ENCODE peak calls at places on chromosomes 13 and 19, in four cellular contexts. I is BE2C, N is colonic mucosa, T is heart left ventricle. Q is an unnamed sample.

GRCh38 chr13:44425041-44425814 is 51.6 kb downstream of the SERP2 start:
- DNase-seq in I (no peak), N (no peak), T (no peak), Q (no peak)

GRCh38 chr13:110714798-110715394 is 1.4 kb downstream of the ING1 start:
- DNase-seq in I (peak; percentile 58), N (peak; percentile 69), T (peak; percentile 73), Q (peak; percentile 57)

GRCh38 chr19:35110974-35111373 is 4.6 kb upstream of the FXYD3 start:
- DNase-seq in I (no peak), N (no peak), T (no peak), Q (no peak)

GRCh38 chr19:11125994-11126685 is 29.4 kb downstream of the SPC24 start:
- DNase-seq in I (peak; percentile 82), N (peak; percentile 79), T (peak; percentile 87), Q (peak; percentile 92)

GRCh38 chr13:93193682-93194081 is 32.9 kb upstream of the GPC6 start:
- DNase-seq in I (no peak), N (no peak), T (no peak), Q (no peak)

GRCh38 chr19:45767410-45767880 is 1.6 kb downstream of the SIX5 start:
- DNase-seq in I (no peak), N (peak; percentile 75), T (peak; percentile 87), Q (peak; percentile 77)

GRCh38 chr13:101945435-101945834 is 456.4 kb downstream of the FGF14 start:
- DNase-seq in I (no peak), N (no peak), T (no peak), Q (no peak)

GRCh38 chr13:107205318-107206112 is 637.6 kb upstream of the ARGLU1 start:
- DNase-seq in I (peak; percentile 79), N (peak; percentile 56), T (peak; percentile 48), Q (peak; percentile 86)

GRCh38 chr19:45066921-45067661 is 9.2 kb downstream of the ZNF296 start:
- DNase-seq in I (no peak), N (no peak), T (no peak), Q (no peak)

GRCh38 chr19:30634431-30634830 is 262.2 kb downstream of the ZNF536 start:
- DNase-seq in I (no peak), N (no peak), T (no peak), Q (no peak)

GRCh38 chr19:38663957-38664502 is 16.6 kb downstream of the ACTN4 start:
- DNase-seq in I (no peak), N (no peak), T (peak; percentile 81), Q (peak; percentile 50)

GRCh38 chr19:18122424-18122823 is 24.8 kb downstream of the MAST3 start:
- DNase-seq in I (no peak), N (no peak), T (no peak), Q (no peak)

GRCh38 chr13:86562876-86563275 is 763.7 kb upstream of the SLITRK6 start:
- DNase-seq in I (no peak), N (no peak), T (no peak), Q (no peak)

GRCh38 chr13:114065141-114065925 is 67.1 kb downstream of the RASA3 start:
- DNase-seq in I (peak; percentile 92), N (peak; percentile 68), T (peak; percentile 87), Q (peak; percentile 83)

GRCh38 chr19:16677060-16677459 is 16.1 kb downstream of the TMEM38A start:
- DNase-seq in I (no peak), N (no peak), T (no peak), Q (no peak)
- TF ChIP-seq CTCF in I (no peak), N (no peak), T (no peak), Q (no peak)

GRCh38 chr19:40756502-40757110 is 5.6 kb downstream of the SNRPA start:
- DNase-seq in I (no peak), N (no peak), T (no peak), Q (no peak)
- H3K4me1 ChIP-seq in I (no peaks in the 10 kb centered on the region), N (peaks cover 10% of the 10 kb centered on the region), T (peaks cover 5% of the 10 kb centered on the region), Q (peaks cover 10% of the 10 kb centered on the region)

GRCh38 chr13:97281028-97281427 is 58.9 kb downstream of the MBNL2 start:
- DNase-seq in I (no peak), N (no peak), T (no peak), Q (no peak)
- TF ChIP-seq CTCF in I (no peak), N (no peak), T (no peak), Q (no peak)

GRCh38 chr13:40588101-40588500 is 78.3 kb downstream of the FOXO1 start:
- DNase-seq in I (no peak), N (no peak), T (no peak), Q (no peak)
- H3K4me1 ChIP-seq in I (peaks cover 11% of the 10 kb centered on the region), N (peaks cover 4% of the 10 kb centered on the region), T (peaks cover 51% of the 10 kb centered on the region), Q (peaks cover 16% of the 10 kb centered on the region)

GRCh38 chr19:48806518-48806817 is 4.4 kb downstream of the BCAT2 start:
- DNase-seq in I (no peak), N (peak; percentile 70), T (peak; percentile 48), Q (no peak)

GRCh38 chr19:48810151-48810550 is 678 bp downstream of the BCAT2 start:
- DNase-seq in I (no peak), N (no peak), T (no peak), Q (no peak)

GRCh38 chr19:48806818-48807589 is 3.8 kb downstream of the BCAT2 start:
- DNase-seq in I (peak; percentile 66), N (peak; percentile 76), T (no peak), Q (peak; percentile 75)

GRCh38 chr19:48805452-48805851 is 5.4 kb downstream of the BCAT2 start:
- DNase-seq in I (no peak), N (no peak), T (no peak), Q (no peak)

GRCh38 chr19:48807590-48808308 is 3.1 kb downstream of the BCAT2 start:
- DNase-seq in I (no peak), N (peak; percentile 72), T (no peak), Q (no peak)
- TF ChIP-seq CTCF in I (no peak), N (no peak), T (no peak), Q (no peak)

GRCh38 chr19:953501-954271 is 27.9 kb downstream of the ARID3A start:
- DNase-seq in I (peak; percentile 8), N (no peak), T (no peak), Q (no peak)
- H3K4me1 ChIP-seq in I (peaks cover 7% of the 10 kb centered on the region), N (peaks cover 19% of the 10 kb centered on the region), T (no peaks in the 10 kb centered on the region), Q (no peaks in the 10 kb centered on the region)

DNA sequence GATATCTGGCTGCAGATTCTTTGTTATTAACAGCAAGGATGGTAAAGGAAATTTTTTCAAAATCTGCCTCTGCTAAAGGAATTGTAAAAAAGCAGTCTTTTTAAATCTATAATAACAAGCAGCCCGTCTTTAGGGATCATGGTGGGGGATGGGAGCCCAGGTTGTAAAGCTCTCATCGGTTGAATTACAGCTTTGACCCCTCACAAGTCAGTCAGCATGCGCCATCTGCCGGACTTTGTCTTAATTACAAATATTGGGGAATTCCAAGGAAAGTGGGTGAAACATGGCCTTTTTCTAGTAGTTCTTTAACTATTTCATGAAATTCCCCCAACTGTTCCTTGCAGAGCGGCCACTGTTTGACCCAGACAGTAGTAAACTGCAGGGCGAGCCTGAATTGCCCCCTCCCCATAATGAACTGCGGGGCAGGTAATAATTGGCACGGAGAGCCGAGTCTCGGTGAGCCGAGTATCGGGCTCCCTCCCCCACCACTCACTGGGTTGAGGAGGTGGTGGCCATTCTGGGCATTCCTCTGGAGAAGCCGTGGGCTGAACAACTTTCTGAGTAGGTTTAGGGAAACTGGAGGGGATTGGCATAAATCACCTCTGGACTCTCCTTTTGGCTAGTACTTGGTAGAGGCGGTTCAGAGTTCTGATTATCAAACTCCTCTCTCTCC is 11.6 kb downstream of the ZNF578 start:
- DNase-seq in I (no peak), N (no peak), T (no peak), Q (peak; percentile 34)
- TF ChIP-seq CTCF in I (no peak), N (no peak), T (no peak), Q (no peak)

DNA sequence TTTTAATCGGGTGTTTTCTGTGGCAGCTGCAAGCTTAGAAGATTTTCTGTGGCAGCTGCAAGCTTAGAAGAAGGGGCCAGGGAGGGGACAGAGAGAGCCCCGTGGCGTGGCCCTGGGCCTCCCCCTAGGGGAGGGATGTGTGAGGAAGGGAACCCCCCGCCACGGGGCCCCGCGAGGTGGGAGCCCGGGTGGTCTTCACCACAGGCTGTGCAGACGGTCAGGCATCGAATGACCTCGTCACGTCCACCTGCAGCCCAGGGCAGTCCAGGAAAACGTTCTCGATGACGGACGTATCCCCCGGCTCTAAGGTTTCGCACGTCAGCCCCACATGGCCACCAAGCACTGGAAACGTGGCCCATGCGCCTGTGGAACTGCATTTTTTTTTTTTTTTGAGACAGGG is 8.6 kb downstream of the POLR2E start:
- DNase-seq in I (no peak), N (no peak), T (no peak), Q (no peak)
- H3K4me1 ChIP-seq in I (peaks cover 4% of the 10 kb centered on the region), N (peaks cover 1% of the 10 kb centered on the region), T (peaks cover 3% of the 10 kb centered on the region), Q (no peaks in the 10 kb centered on the region)

GRCh38 chr13:42815686-42816085 is 34.3 kb downstream of the FAM216B start:
- DNase-seq in I (no peak), N (no peak), T (no peak), Q (no peak)

GRCh38 chr13:42808572-42808971 is 27.2 kb downstream of the FAM216B start:
- DNase-seq in I (no peak), N (no peak), T (no peak), Q (no peak)

GRCh38 chr13:42814868-42815267 is 33.5 kb downstream of the FAM216B start:
- DNase-seq in I (peak; percentile 32), N (no peak), T (no peak), Q (no peak)

GRCh38 chr13:42816538-42816937 is 35.2 kb downstream of the FAM216B start:
- DNase-seq in I (no peak), N (no peak), T (no peak), Q (no peak)

GRCh38 chr13:42812311-42812710 is 30.9 kb downstream of the FAM216B start:
- DNase-seq in I (no peak), N (no peak), T (peak; percentile 24), Q (no peak)
- TF ChIP-seq CTCF in I (no peak), N (no peak), T (no peak), Q (no peak)